ENCODE peak calls at places on chromosomes 5 and 9, in eight cellular contexts. F is tibial artery, G is OCI-LY7, W is aorta, B is tibial nerve, H is Panc1, Q is A549, T is mesendoderm. J is an unnamed sample. For H3K4me1, the result is how much of the 10 kb centered on the place peaks cover.

GRCh38 chr5:146717951-146718350 is 160.6 kb downstream of the PPP2R2B start:
- DNase-seq in F (no peak), G (no peak), W (no peak), B (no peak), H (no peak), Q (no peak), T (no peak), J (no peak)

GRCh38 chr5:179906795-179907569 is 715 bp downstream of the TBC1D9B start:
- DNase-seq in F (no peak), G (peak), W (no peak), B (no peak), H (no peak), Q (no peak), T (no peak), J (peak)

GRCh38 chr5:73459366-73459765 is 10.8 kb upstream of the FOXD1 start:
- DNase-seq in F (no peak), G (no peak), W (no peak), B (no peak), H (no peak), Q (no peak), T (no peak), J (no peak)

GRCh38 chr5:180832638-180833068 is 28.4 kb downstream of the ZFP62 start:
- DNase-seq in F (no peak), G (peak), W (no peak), B (no peak), H (no peak), Q (no peak), T (no peak), J (no peak)

GRCh38 chr5:74647096-74647495 is 6.6 kb upstream of the ENC1 start:
- DNase-seq in F (no peak), G (no peak), W (no peak), B (no peak), H (no peak), Q (no peak), T (no peak), J (no peak)

GRCh38 chr5:8845316-8845715 is 700.6 kb downstream of the SEMA5A start:
- DNase-seq in F (no peak), G (no peak), W (no peak), B (no peak), H (no peak), Q (no peak), T (no peak), J (no peak)

GRCh38 chr5:1725641-1726468 is 73.8 kb downstream of the MRPL36 start:
- DNase-seq in F (peak), G (no peak), W (no peak), B (no peak), H (no peak), Q (no peak), T (peak), J (no peak)

GRCh38 chr5:133662578-133662977 is 50.2 kb upstream of the FSTL4 start:
- DNase-seq in F (no peak), G (no peak), W (no peak), B (no peak), H (no peak), Q (no peak), T (no peak), J (no peak)

GRCh38 chr5:73318308-73318719 is 130.3 kb downstream of the FOXD1 start:
- DNase-seq in F (no peak), G (no peak), W (no peak), B (no peak), H (no peak), Q (no peak), T (no peak), J (no peak)

GRCh38 chr9:126755325-126755875 is 49.4 kb upstream of the ZBTB43 start:
- DNase-seq in F (no peak), G (no peak), W (no peak), B (no peak), H (no peak), Q (no peak), T (no peak), J (no peak)

GRCh38 chr5:176772271-176773210 is 37.8 kb upstream of the UNC5A start:
- DNase-seq in F (no peak), G (no peak), W (no peak), B (no peak), H (no peak), Q (no peak), T (no peak), J (no peak)

GRCh38 chr9:19470981-19471650 is 62.3 kb downstream of the ACER2 start:
- DNase-seq in F (no peak), G (no peak), W (no peak), B (no peak), H (no peak), Q (no peak), T (no peak), J (no peak)

GRCh38 chr9:130100681-130101080 is 47.0 kb downstream of the GPR107 start:
- DNase-seq in F (no peak), G (no peak), W (no peak), B (no peak), H (no peak), Q (no peak), T (no peak), J (no peak)
- H3K4me1 ChIP-seq in F (under half), G (under half), W (under half), B (under half), H (under half), Q (under half), T (under half), J (under half)

DNA sequence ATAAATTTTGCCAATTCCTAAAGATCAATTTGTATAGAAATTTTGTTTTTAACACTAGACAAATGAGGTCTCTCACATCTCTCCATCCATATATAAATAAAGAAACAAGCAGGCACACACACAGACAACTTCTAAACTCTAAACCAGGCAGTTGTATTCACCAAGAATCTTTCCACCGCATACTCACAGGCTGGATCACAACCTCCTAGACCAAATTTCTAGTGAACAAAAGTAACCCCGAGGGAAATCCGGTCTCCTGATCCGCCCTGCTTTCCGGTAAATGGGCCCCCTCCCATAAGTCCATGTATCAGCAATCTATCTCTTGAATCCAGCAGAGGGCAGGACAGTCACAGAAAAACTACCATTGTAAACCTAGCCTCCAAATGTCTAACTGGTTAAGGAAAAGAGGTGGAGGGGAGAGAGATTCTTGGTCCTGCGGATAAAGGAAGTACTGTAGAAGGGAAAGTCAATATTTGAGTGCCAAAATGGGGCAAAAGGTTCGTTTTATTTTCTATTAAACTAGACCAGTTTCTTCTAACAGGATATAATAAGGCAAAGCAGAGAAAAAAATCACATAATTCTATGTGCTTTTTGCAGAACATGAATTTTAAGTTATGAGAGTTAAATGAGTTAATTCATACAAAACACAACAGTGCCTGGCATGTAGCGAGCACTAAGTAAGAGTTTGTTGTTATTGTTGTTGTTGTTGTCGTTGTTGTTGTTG is 4.8 kb upstream of the SMU1 start:
- DNase-seq in F (peak), G (peak), W (peak), B (no peak), H (peak), Q (peak), T (peak), J (peak)
- H3K4me3 ChIP-seq in F (no peak), G (peak), W (no peak), B (no peak), H (peak), Q (no peak), T (no peak), J (no peak)

GRCh38 chr9:133554729-133555128 is 20.2 kb downstream of the ADAMTSL2 start:
- DNase-seq in F (no peak), G (no peak), W (no peak), B (no peak), H (no peak), Q (no peak), T (no peak), J (no peak)

GRCh38 chr9:133556354-133556753 is 21.9 kb downstream of the ADAMTSL2 start:
- DNase-seq in F (no peak), G (no peak), W (no peak), B (no peak), H (no peak), Q (no peak), T (no peak), J (no peak)

GRCh38 chr9:133560311-133560710 is 25.8 kb downstream of the ADAMTSL2 start:
- DNase-seq in F (no peak), G (no peak), W (no peak), B (no peak), H (no peak), Q (no peak), T (no peak), J (no peak)

GRCh38 chr9:133558191-133559126 is 24.0 kb downstream of the ADAMTSL2 start:
- DNase-seq in F (no peak), G (peak), W (no peak), B (no peak), H (no peak), Q (no peak), T (peak), J (no peak)

DNA sequence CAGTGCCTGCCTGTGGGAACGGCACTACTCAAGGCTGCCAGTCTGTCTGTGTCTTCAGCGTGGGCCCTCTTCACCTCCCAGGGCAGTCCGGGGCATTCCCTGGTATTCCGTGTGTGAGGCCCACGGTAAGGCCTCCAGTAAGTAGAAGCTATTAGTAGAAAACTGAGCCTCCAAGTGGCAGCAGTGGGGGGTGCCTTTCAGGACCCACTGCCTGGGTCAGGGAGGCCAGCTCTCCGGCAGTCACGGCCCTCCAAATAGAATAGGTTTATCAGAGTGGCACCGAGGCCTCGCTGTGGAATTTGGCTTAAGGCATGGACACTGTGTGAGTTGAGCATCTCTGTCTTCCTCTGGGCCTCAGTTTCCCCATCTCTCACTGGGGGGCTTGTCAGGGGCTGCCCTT is 23.1 kb downstream of the ADAMTSL2 start:
- DNase-seq in F (no peak), G (no peak), W (no peak), B (no peak), H (no peak), Q (no peak), T (no peak), J (no peak)
- H3K27ac ChIP-seq in F (no peak), G (peak), W (no peak), B (no peak), H (no peak), Q (no peak), T (peak), J (no peak)

GRCh38 chr9:110160163-110160562 is 47.8 kb downstream of the C9orf152 start:
- DNase-seq in F (no peak), G (no peak), W (no peak), B (no peak), H (no peak), Q (no peak), T (no peak), J (no peak)

GRCh38 chr9:110156416-110156815 is 51.5 kb downstream of the C9orf152 start:
- DNase-seq in F (no peak), G (no peak), W (no peak), B (no peak), H (no peak), Q (no peak), T (no peak), J (no peak)

GRCh38 chr9:110155744-110156143 is 52.2 kb downstream of the C9orf152 start:
- DNase-seq in F (no peak), G (no peak), W (no peak), B (no peak), H (no peak), Q (no peak), T (no peak), J (no peak)

GRCh38 chr9:110156902-110157301 is 51.1 kb downstream of the C9orf152 start:
- DNase-seq in F (no peak), G (peak), W (no peak), B (no peak), H (no peak), Q (no peak), T (no peak), J (peak)

GRCh38 chr9:110157812-110158629 is 49.9 kb downstream of the C9orf152 start:
- DNase-seq in F (no peak), G (no peak), W (no peak), B (no peak), H (no peak), Q (no peak), T (no peak), J (no peak)
- H3K4me1 ChIP-seq in F (under half), G (half or more), W (under half), B (under half), H (under half), Q (under half), T (under half), J (under half)

GRCh38 chr9:35844628-35845301 is 15.7 kb downstream of the TMEM8B start:
- DNase-seq in F (peak), G (peak), W (no peak), B (no peak), H (no peak), Q (peak), T (peak), J (no peak)

GRCh38 chr9:35842795-35843194 is 13.8 kb downstream of the TMEM8B start:
- DNase-seq in F (no peak), G (no peak), W (no peak), B (no peak), H (no peak), Q (no peak), T (no peak), J (no peak)

GRCh38 chr9:35842020-35842745 is 13.2 kb downstream of the TMEM8B start:
- DNase-seq in F (no peak), G (no peak), W (no peak), B (no peak), H (no peak), Q (no peak), T (no peak), J (no peak)

GRCh38 chr9:35847786-35848185 is 18.8 kb downstream of the TMEM8B start:
- DNase-seq in F (peak), G (no peak), W (no peak), B (no peak), H (no peak), Q (no peak), T (no peak), J (no peak)

GRCh38 chr9:35845824-35846771 is 17.1 kb downstream of the TMEM8B start:
- DNase-seq in F (peak), G (no peak), W (no peak), B (no peak), H (no peak), Q (no peak), T (peak), J (no peak)
- H3K4me3 ChIP-seq in F (no peak), G (no peak), W (no peak), B (no peak), H (no peak), Q (no peak), T (peak), J (no peak)

DNA sequence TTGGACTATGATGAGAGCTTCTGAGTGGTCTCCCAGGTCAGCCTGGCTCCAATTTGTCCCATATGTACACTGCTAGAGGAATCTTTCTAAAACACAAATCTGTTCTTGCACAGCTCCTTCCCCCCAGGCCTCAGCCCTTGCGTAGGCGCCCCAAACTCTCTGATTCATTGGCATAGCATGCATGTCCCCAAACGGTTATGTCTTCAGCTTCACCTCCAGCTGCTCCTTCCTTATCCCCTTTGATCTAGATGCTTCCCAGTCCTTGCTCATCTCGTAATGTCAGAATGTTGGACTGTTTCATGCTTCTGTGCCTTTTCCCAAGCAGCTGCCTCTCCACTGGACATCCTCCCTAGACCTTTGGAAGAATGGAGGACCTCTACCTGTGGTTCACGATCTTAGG is 60.1 kb upstream of the BASP1 start:
- DNase-seq in F (no peak), G (no peak), W (no peak), B (no peak), H (no peak), Q (no peak), T (no peak), J (no peak)
- H3K27ac ChIP-seq in F (no peak), G (no peak), W (no peak), B (no peak), H (no peak), Q (peak), T (no peak), J (no peak)

GRCh38 chr5:124669300-124669648 is 77.2 kb downstream of the ZNF608 start:
- DNase-seq in F (no peak), G (no peak), W (no peak), B (no peak), H (no peak), Q (no peak), T (no peak), J (no peak)
- H3K4me1 ChIP-seq in F (under half), G (under half), W (under half), B (under half), H (half or more), Q (under half), T (under half), J (under half)

GRCh38 chr5:159106193-159106568 is 6.5 kb upstream of the EBF1 start:
- DNase-seq in F (no peak), G (peak), W (no peak), B (no peak), H (no peak), Q (no peak), T (no peak), J (no peak)

GRCh38 chr5:159104759-159105317 is 5.1 kb upstream of the EBF1 start:
- DNase-seq in F (no peak), G (no peak), W (no peak), B (no peak), H (no peak), Q (no peak), T (no peak), J (no peak)

GRCh38 chr5:159106569-159107282 is 7.0 kb upstream of the EBF1 start:
- DNase-seq in F (peak), G (peak), W (peak), B (peak), H (peak), Q (peak), T (peak), J (peak)

GRCh38 chr5:159104058-159104651 is 4.4 kb upstream of the EBF1 start:
- DNase-seq in F (no peak), G (no peak), W (no peak), B (peak), H (no peak), Q (peak), T (peak), J (no peak)

GRCh38 chr5:159105318-159106053 is 5.8 kb upstream of the EBF1 start:
- DNase-seq in F (no peak), G (no peak), W (no peak), B (no peak), H (no peak), Q (no peak), T (peak), J (no peak)
- H3K4me3 ChIP-seq in F (peak), G (no peak), W (no peak), B (no peak), H (no peak), Q (no peak), T (no peak), J (no peak)

J was measured in effector memory CD4-positive, alpha-beta T cell.